ENCODE peak calls at places on chromosomes 16 and 17, in seven cellular contexts. M, D, A, N, Q, Z and F are unnamed samples.

GRCh38 chr16:81495321-81496234 is 51.0 kb downstream of the CMIP start:
- DNase-seq in N (no peak), M (no peak), D (no peak), A (no peak), Z (no peak), Q (peak), F (peak)

GRCh38 chr16:87881327-87882200 is 12.3 kb upstream of the SLC7A5 start:
- DNase-seq in Q (no peak), N (no peak), A (no peak), D (no peak), Z (no peak), M (no peak), F (no peak)

GRCh38 chr17:60173304-60173807 is 23.6 kb downstream of the CA4 start:
- DNase-seq in D (no peak), M (peak), A (no peak), Q (no peak), Z (no peak), N (no peak), F (no peak)

GRCh38 chr16:89422527-89422904 is 67.8 kb downstream of the ANKRD11 start:
- DNase-seq in D (no peak), Z (peak), Q (no peak), N (no peak), A (no peak), M (peak), F (peak)

GRCh38 chr17:17403899-17404576 is 72.8 kb upstream of the MED9 start:
- DNase-seq in M (no peak), Z (peak), A (no peak), N (no peak), D (no peak), Q (no peak), F (no peak)

GRCh38 chr17:74199306-74200092 is 4.0 kb upstream of the RPL38 start:
- DNase-seq in D (peak), Q (peak), Z (peak), N (peak), M (no peak), A (peak), F (no peak)

GRCh38 chr17:58315281-58315711 is 13.3 kb downstream of the TSPOAP1 start:
- DNase-seq in N (no peak), Q (no peak), D (no peak), Z (no peak), A (no peak), M (no peak), F (no peak)

GRCh38 chr17:38674013-38674748 is 576 bp downstream of the EPOP start:
- DNase-seq in Z (peak), Q (peak), D (no peak), N (no peak), M (no peak), A (peak), F (no peak)

GRCh38 chr17:147796-148740 is 10.7 kb downstream of the SCGB1C2 start:
- DNase-seq in A (peak), D (no peak), Z (no peak), Q (peak), M (no peak), N (no peak), F (no peak)

GRCh38 chr17:40355123-40355803 is 9.3 kb downstream of the GJD3 start:
- DNase-seq in N (no peak), M (peak), A (peak), D (peak), Z (peak), Q (peak), F (peak)

GRCh38 chr17:82030470-82031302 is 792 bp upstream of the RAC3 start:
- DNase-seq in Q (peak), A (peak), D (peak), M (peak), Z (peak), N (peak), F (no peak)

GRCh38 chr17:50514388-50514787 is 6.1 kb downstream of the MYCBPAP start:
- DNase-seq in D (no peak), N (no peak), Z (no peak), A (no peak), M (no peak), Q (no peak), F (no peak)

GRCh38 chr17:9725575-9725974 is 65.8 kb downstream of the DHRS7C start:
- DNase-seq in Z (no peak), D (no peak), A (no peak), Q (no peak), M (no peak), N (no peak), F (peak)

GRCh38 chr17:83173997-83174858 is 94.8 kb downstream of the METRNL start:
- DNase-seq in Z (no peak), D (no peak), Q (no peak), A (peak), M (peak), N (no peak), F (no peak)

GRCh38 chr16:57952909-57953308 is 18.0 kb downstream of the CNGB1 start:
- DNase-seq in D (no peak), M (no peak), N (no peak), A (no peak), Q (no peak), Z (no peak), F (no peak)

GRCh38 chr16:72501739-72502653 is 330.0 kb upstream of the PMFBP1 start:
- DNase-seq in Q (peak), D (peak), Z (peak), M (peak), A (peak), N (no peak), F (peak)

GRCh38 chr17:55056530-55056929 is 88.0 kb downstream of the STXBP4 start:
- DNase-seq in D (no peak), Q (no peak), M (no peak), N (no peak), A (no peak), Z (no peak), F (peak)

GRCh38 chr17:65515959-65516948 is 45.2 kb downstream of the AXIN2 start:
- DNase-seq in A (no peak), N (no peak), M (peak), Q (no peak), D (no peak), Z (no peak), F (no peak)

GRCh38 chr17:82065638-82066303 is at the start of gene DUS1L:
- DNase-seq in Q (peak), N (no peak), M (peak), Z (peak), D (peak), A (peak), F (no peak)

GRCh38 chr16:12308060-12308459 is 331.5 kb downstream of the SNX29 start:
- DNase-seq in N (no peak), D (no peak), M (no peak), Z (no peak), Q (no peak), A (no peak), F (no peak)

GRCh38 chr17:38861399-38861843 is 7.9 kb upstream of the RPL23 start:
- DNase-seq in A (no peak), D (no peak), Z (no peak), Q (no peak), M (no peak), N (no peak), F (peak)

GRCh38 chr17:19812407-19812806 is 55.3 kb downstream of the ULK2 start:
- DNase-seq in M (peak), D (peak), Z (no peak), A (no peak), Q (no peak), N (no peak), F (no peak)

GRCh38 chr17:53017227-53017626 is 805.5 kb upstream of the KIF2B start:
- DNase-seq in M (no peak), Z (no peak), D (no peak), Q (no peak), A (no peak), N (no peak), F (no peak)

GRCh38 chr16:72928089-72928981 is 119.6 kb downstream of the ZFHX3 start:
- DNase-seq in Z (no peak), A (no peak), N (no peak), D (no peak), Q (no peak), M (no peak), F (no peak)

GRCh38 chr16:359067-359763 is 6.7 kb upstream of the AXIN1 start:
- DNase-seq in M (no peak), D (no peak), Q (no peak), Z (no peak), N (no peak), A (no peak), F (no peak)

GRCh38 chr16:49586466-49586865 is 212.9 kb downstream of the C16orf78 start:
- DNase-seq in Z (no peak), D (no peak), N (no peak), M (no peak), A (no peak), Q (no peak), F (no peak)

GRCh38 chr16:27326738-27327585 is 13.2 kb downstream of the IL4R start:
- DNase-seq in A (peak), M (peak), D (no peak), Z (peak), Q (peak), N (peak), F (peak)

GRCh38 chr16:56347166-56347565 is 78.2 kb downstream of the AMFR start:
- DNase-seq in A (no peak), D (no peak), N (no peak), Z (no peak), M (no peak), Q (no peak), F (no peak)

GRCh38 chr16:70804153-70804728 is 3.3 kb upstream of the VAC14 start:
- DNase-seq in N (no peak), Q (no peak), A (no peak), D (no peak), M (peak), Z (no peak), F (peak)